ENCODE peak calls at places on chromosome 14, in four cellular contexts. F is Ammon's horn, T is mucosa of descending colon, M is RPMI8226. I is an unnamed sample.

GRCh38 chr14:38387821-38388220 is 131.9 kb upstream of the CLEC14A start:
- DNase-seq in T (no peak), M (no peak), F (no peak), I (no peak)

GRCh38 chr14:74618078-74618952 is 6.3 kb upstream of the LTBP2 start:
- DNase-seq in M (peak), T (no peak), F (peak), I (peak)

GRCh38 chr14:60114881-60115280 is 23.2 kb downstream of the PCNX4 start:
- DNase-seq in M (no peak), T (no peak), F (no peak), I (no peak)

GRCh38 chr14:95413289-95414215 is 93.8 kb upstream of the CLMN start:
- DNase-seq in T (no peak), F (no peak), M (no peak), I (no peak)

GRCh38 chr14:63134801-63135200 is 69.4 kb upstream of the RHOJ start:
- DNase-seq in T (no peak), M (no peak), F (no peak), I (no peak)

GRCh38 chr14:69842671-69843407 is 36.4 kb upstream of the SMOC1 start:
- DNase-seq in F (no peak), T (no peak), M (no peak), I (no peak)

GRCh38 chr14:61218157-61218556 is 63.0 kb downstream of the TMEM30B start:
- DNase-seq in M (no peak), F (no peak), T (no peak), I (no peak)

GRCh38 chr14:101525646-101526527 is 35.4 kb upstream of the DIO3 start:
- DNase-seq in M (no peak), T (no peak), F (no peak), I (no peak)

GRCh38 chr14:91367173-91368171 is 50.1 kb downstream of the CCDC88C start:
- DNase-seq in T (no peak), F (no peak), M (peak), I (peak)

GRCh38 chr14:54715244-54715643 is 148.3 kb downstream of the SAMD4A start:
- DNase-seq in F (no peak), T (no peak), M (no peak), I (no peak)

GRCh38 chr14:89422181-89422951 is 5.3 kb upstream of the FOXN3 start:
- DNase-seq in F (no peak), M (no peak), T (peak), I (no peak)

GRCh38 chr14:50608302-50608851 is 48.4 kb downstream of the ATL1 start:
- DNase-seq in M (no peak), F (no peak), T (no peak), I (no peak)